ENCODE peak calls at places on chromosome X, in six cellular contexts. G is epithelial cell of esophagus, Q is H7, Y is kidney epithelial cell, S is AG09309, F is tibial artery. B is an unnamed sample.
A peak's percentile ranks its signal among the peaks of the same experiment; 100 is the strongest.

GRCh38 chrX:100829730-100830129 is 9.5 kb downstream of the CSTF2 start:
- DNase-seq in Q (no peak), Y (no peak), S (no peak), G (peak; percentile 73), F (no peak), B (peak; percentile 78)

GRCh38 chrX:101208152-101208905 is 11.3 kb upstream of the DRP2 start:
- DNase-seq in Y (no peak), F (no peak), Q (no peak), G (no peak), S (no peak), B (no peak)

GRCh38 chrX:72003811-72004750 is 93.4 kb downstream of the NHSL2 start:
- DNase-seq in S (peak; percentile 29), F (no peak), Q (peak; percentile 63), Y (no peak), G (no peak), B (peak; percentile 10)

GRCh38 chrX:48025561-48025960 is 18.8 kb downstream of the SPACA5 start:
- DNase-seq in Q (peak; percentile 52), F (no peak), S (no peak), Y (no peak), G (peak; percentile 64), B (peak; percentile 37)

GRCh38 chrX:70549429-70549828 is 104.8 kb downstream of the DLG3 start:
- DNase-seq in Q (no peak), G (no peak), F (no peak), S (no peak), Y (no peak), B (no peak)

GRCh38 chrX:40012800-40013682 is 84.7 kb downstream of the BCOR start:
- DNase-seq in G (peak; percentile 62), S (no peak), Y (no peak), F (peak; percentile 86), Q (peak; percentile 79), B (peak; percentile 54)

GRCh38 chrX:55908685-55909212 is 191.2 kb downstream of the RRAGB start:
- DNase-seq in Q (peak; percentile 44), Y (no peak), G (peak; percentile 25), S (no peak), F (no peak), B (peak; percentile 20)

GRCh38 chrX:51860679-51861078 is 32.7 kb upstream of the MAGED1 start:
- DNase-seq in G (peak; percentile 48), Q (peak; percentile 23), Y (no peak), F (no peak), S (no peak), B (peak; percentile 38)

GRCh38 chrX:19342331-19342906 is 1.3 kb upstream of the PDHA1 start:
- DNase-seq in S (no peak), G (no peak), Y (no peak), F (no peak), Q (no peak), B (no peak)

GRCh38 chrX:31423575-31424284 is 351.9 kb upstream of the FTHL17 start:
- DNase-seq in Q (peak; percentile 43), G (peak; percentile 59), Y (no peak), S (no peak), F (no peak), B (peak; percentile 20)

GRCh38 chrX:46381630-46382029 is 163.6 kb downstream of the ZNF674 start:
- DNase-seq in F (no peak), S (no peak), G (peak; percentile 35), Q (no peak), Y (no peak), B (peak; percentile 11)

GRCh38 chrX:38891641-38892413 is 90.6 kb downstream of the MID1IP1 start:
- DNase-seq in Q (no peak), G (peak; percentile 16), F (no peak), S (no peak), Y (no peak), B (no peak)

GRCh38 chrX:13381514-13381913 is 61.7 kb upstream of the ATXN3L start:
- DNase-seq in F (no peak), Y (no peak), S (no peak), G (no peak), Q (no peak), B (no peak)

GRCh38 chrX:123835661-123836371 is 24.0 kb upstream of the XIAP start:
- DNase-seq in F (no peak), Y (peak; percentile 55), G (peak; percentile 79), Q (no peak), S (no peak), B (peak; percentile 81)

GRCh38 chrX:51461053-51462050 is 35.0 kb downstream of the NUDT11 start:
- DNase-seq in F (no peak), Y (no peak), G (peak; percentile 35), Q (no peak), S (no peak), B (peak; percentile 16)

GRCh38 chrX:151825927-151826471 is 86.7 kb upstream of the MAGEA4 start:
- DNase-seq in F (peak; percentile 57), S (peak; percentile 91), Q (no peak), G (peak; percentile 47), Y (peak; percentile 10), B (peak; percentile 59)

GRCh38 chrX:150465856-150466775 is 102.3 kb upstream of the MTM1 start:
- DNase-seq in Y (no peak), S (no peak), F (peak; percentile 62), Q (no peak), G (no peak), B (no peak)

GRCh38 chrX:13717697-13718483 is 16.5 kb downstream of the TRAPPC2 start:
- DNase-seq in Q (no peak), S (peak; percentile 33), Y (no peak), G (no peak), F (no peak), B (no peak)

GRCh38 chrX:148601034-148601433 is 100.6 kb downstream of the AFF2 start:
- DNase-seq in Y (no peak), F (no peak), Q (no peak), S (no peak), G (peak; percentile 35), B (peak; percentile 26)

GRCh38 chrX:122218666-122219065 is 965.4 kb upstream of the GRIA3 start:
- DNase-seq in G (peak; percentile 60), F (no peak), Q (no peak), S (no peak), Y (no peak), B (peak; percentile 57)

GRCh38 chrX:24133280-24133679 is 16.2 kb upstream of the ZFX start:
- DNase-seq in S (no peak), Q (no peak), Y (no peak), F (no peak), G (no peak), B (no peak)

GRCh38 chrX:153922932-153923857 is 2.9 kb downstream of the ARHGAP4 start:
- DNase-seq in Y (no peak), F (peak; percentile 83), S (no peak), G (peak; percentile 37), Q (peak; percentile 78), B (peak; percentile 17)

GRCh38 chrX:19860571-19860970 is 26.8 kb downstream of the SH3KBP1 start:
- DNase-seq in S (no peak), Q (no peak), F (no peak), Y (no peak), G (no peak), B (no peak)

GRCh38 chrX:108122748-108123147 is 31.2 kb downstream of the ATG4A start:
- DNase-seq in S (peak; percentile 1), Q (no peak), F (no peak), Y (no peak), G (peak; percentile 76), B (peak; percentile 74)

GRCh38 chrX:30904632-30905031 is 15.6 kb upstream of the TAB3 start:
- DNase-seq in G (peak; percentile 73), Y (no peak), S (no peak), F (no peak), Q (no peak), B (peak; percentile 71)

GRCh38 chrX:103849558-103849957 is 17.5 kb upstream of the RAB9B start:
- DNase-seq in Y (no peak), Q (no peak), F (no peak), G (no peak), S (no peak), B (no peak)

GRCh38 chrX:100083146-100083715 is 326.8 kb downstream of the PCDH19 start:
- DNase-seq in Q (no peak), G (peak; percentile 39), Y (peak; percentile 18), F (no peak), S (no peak), B (peak; percentile 69)

GRCh38 chrX:51487960-51488267 is 8.5 kb downstream of the NUDT11 start:
- DNase-seq in S (no peak), Y (no peak), Q (no peak), G (no peak), F (no peak), B (no peak)

GRCh38 chrX:109352121-109352556 is 129.7 kb downstream of the GUCY2F start:
- DNase-seq in Y (no peak), S (no peak), F (no peak), G (no peak), Q (no peak), B (no peak)

GRCh38 chrX:129782015-129782495 is 2.3 kb downstream of the SASH3 start:
- DNase-seq in G (no peak), S (no peak), F (no peak), Q (no peak), Y (no peak), B (no peak)

GRCh38 chrX:129780441-129781105 is 824 bp downstream of the SASH3 start:
- DNase-seq in F (no peak), Q (no peak), Y (no peak), G (no peak), S (no peak), B (no peak)

GRCh38 chrX:129781134-129782014 is 1.6 kb downstream of the SASH3 start:
- DNase-seq in S (no peak), Y (no peak), G (no peak), F (no peak), Q (peak; percentile 73), B (no peak)

GRCh38 chrX:129783176-129783776 is 3.5 kb downstream of the SASH3 start:
- DNase-seq in S (no peak), Y (no peak), G (no peak), Q (no peak), F (no peak), B (no peak)

DNA sequence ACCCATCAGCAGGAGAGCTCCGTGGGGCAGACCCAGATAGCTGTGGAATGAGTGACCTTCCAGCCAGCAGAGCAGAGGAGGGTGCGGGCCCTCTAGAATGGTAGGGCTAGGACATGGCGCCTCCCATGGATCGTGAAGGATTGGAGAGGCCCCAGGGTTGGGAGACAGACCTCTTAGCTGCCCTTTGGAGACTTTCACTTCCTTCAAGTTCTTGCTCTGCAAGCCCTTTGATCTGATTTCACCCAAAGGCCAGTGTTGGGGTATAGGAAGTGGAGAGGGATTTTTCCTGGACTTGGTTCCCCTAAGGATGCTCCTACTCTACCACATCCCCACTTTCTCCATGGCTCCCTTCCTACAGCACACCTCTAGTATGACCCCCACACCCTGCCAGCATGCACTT is 3.0 kb downstream of the SASH3 start:
- DNase-seq in F (no peak), Y (no peak), S (no peak), G (no peak), Q (no peak), B (no peak)
- H3K4me3 ChIP-seq in F (no peak overlapping the region), Y (no peak overlapping the region), S (no peak overlapping the region), G (no peak overlapping the region), Q (no peak overlapping the region), B (no peak overlapping the region)

GRCh38 chrX:120462370-120462769 is 6.7 kb downstream of the LAMP2 start:
- DNase-seq in Y (no peak), S (no peak), Q (no peak), G (no peak), F (no peak), B (no peak)
- H3K4me3 ChIP-seq in Y (no peak overlapping the region), S (no peak overlapping the region), Q (no peak overlapping the region), G (no peak overlapping the region), F (no peak overlapping the region), B (no peak overlapping the region)

GRCh38 chrX:110418220-110418856 is 59.7 kb downstream of the RTL9 start:
- DNase-seq in Y (no peak), G (peak; percentile 55), F (no peak), S (no peak), Q (peak; percentile 72), B (no peak)
- H3K4me3 ChIP-seq in Y (no peak overlapping the region), G (no peak overlapping the region), F (no peak overlapping the region), S (no peak overlapping the region), Q (no peak overlapping the region), B (no peak overlapping the region)

GRCh38 chrX:135345328-135345645 is 36.0 kb downstream of the ETDC start:
- DNase-seq in G (no peak), S (peak; percentile 63), F (peak; percentile 76), Q (no peak), Y (no peak), B (peak; percentile 29)
- H3K4me3 ChIP-seq in G (peak overlapping the region; percentile 68), S (peak overlapping the region; percentile 55), F (peak overlapping the region; percentile 77), Q (peak overlapping the region; percentile 71), Y (peak overlapping the region; percentile 63), B (peak overlapping the region; percentile 62)